ENCODE peak calls at places on chromosomes 11 and 22, in seven cellular contexts. A, Z, E, O, N, G and Y are unnamed samples.

GRCh38 chr11:69658606-69659450 is 16.3 kb downstream of the LTO1 start:
- DNase-seq in N (no peak), G (no peak), E (no peak), O (no peak), Z (no peak), A (no peak), Y (no peak)

GRCh38 chr11:118142081-118142480 is 10.5 kb downstream of the SCN4B start:
- DNase-seq in E (no peak), G (peak; percentile 42), N (no peak), Z (no peak), O (no peak), A (no peak), Y (no peak)

GRCh38 chr11:28518825-28519224 is 410.6 kb downstream of the METTL15 start:
- DNase-seq in E (no peak), O (no peak), Z (no peak), A (no peak), G (no peak), N (no peak), Y (no peak)

GRCh38 chr22:21632237-21632895 is at the start of gene CCDC116:
- DNase-seq in O (no peak), A (no peak), G (no peak), N (peak; percentile 17), E (no peak), Z (peak; percentile 63), Y (peak; percentile 100)

GRCh38 chr11:4748435-4748834 is 21.3 kb downstream of the OR51F1 start:
- DNase-seq in E (no peak), O (no peak), N (no peak), A (no peak), G (peak; percentile 56), Z (no peak), Y (no peak)

GRCh38 chr11:99814021-99814420 is 793.3 kb downstream of the CNTN5 start:
- DNase-seq in G (no peak), Z (no peak), E (no peak), N (no peak), O (no peak), A (no peak), Y (no peak)

GRCh38 chr11:118265954-118266353 is 1.9 kb upstream of the MPZL2 start:
- DNase-seq in E (no peak), O (no peak), G (no peak), N (no peak), A (no peak), Z (no peak), Y (no peak)

GRCh38 chr11:5102246-5102645 is 32.9 kb downstream of the OR52E1 start:
- DNase-seq in A (no peak), Z (no peak), G (no peak), N (no peak), E (no peak), O (no peak), Y (no peak)

GRCh38 chr22:34709641-34710040 is 356.3 kb upstream of the ISX start:
- DNase-seq in A (no peak), O (no peak), Z (no peak), G (no peak), E (no peak), N (no peak), Y (no peak)

GRCh38 chr11:64969209-64969608 is 2.7 kb downstream of the MAJIN start:
- DNase-seq in G (peak; percentile 61), Z (no peak), A (peak; percentile 70), E (no peak), N (no peak), O (no peak), Y (no peak)

GRCh38 chr22:20324139-20324516 is 4.3 kb upstream of the DGCR6L start:
- DNase-seq in G (no peak), A (no peak), O (no peak), N (no peak), Z (peak; percentile 38), E (no peak), Y (peak; percentile 26)

GRCh38 chr11:132186193-132186592 is 815.8 kb downstream of the NTM start:
- DNase-seq in A (no peak), E (no peak), N (no peak), G (no peak), O (peak; percentile 2), Z (no peak), Y (no peak)

GRCh38 chr22:29470159-29470855 is 9.7 kb upstream of the NEFH start:
- DNase-seq in A (no peak), O (peak; percentile 49), N (peak; percentile 40), G (peak; percentile 68), Z (peak; percentile 90), E (peak; percentile 71), Y (peak; percentile 80)

GRCh38 chr22:48393041-48393370 is 1434.7 kb downstream of the BRD1 start:
- DNase-seq in E (no peak), O (no peak), G (no peak), Z (no peak), A (no peak), N (no peak), Y (no peak)